ENCODE peak calls at places on chromosome 18, in seven cellular contexts. One of them, this sample, is unnamed.

GRCh38 chr18:26574958-26575864 is 26.9 kb upstream of the KCTD1 start:
- DNase-seq in effector CD4-positive, alpha-beta T cell: no peak
- DNase-seq in HT1080: peak; percentile 43
- DNase-seq in NCI-H187: no peak
- DNase-seq in stimulated activated CD4-positive, alpha-beta T cell treated with anti-CD3 and anti-CD28 coated beads, Interleukin-12 subunit alpha, Interleukin-12 subunit beta, amount 100 ng/mL, for 48 hours: no peak
- DNase-seq in fibroblast of lung: peak; percentile 75
- DNase-seq in ureter: peak; percentile 54
- DNase-seq in this sample: peak; percentile 79

GRCh38 chr18:48866028-48866733 is 84.6 kb downstream of the SMAD7 start:
- DNase-seq in effector CD4-positive, alpha-beta T cell: no peak
- DNase-seq in HT1080: peak; percentile 34
- DNase-seq in NCI-H187: no peak
- DNase-seq in stimulated activated CD4-positive, alpha-beta T cell treated with anti-CD3 and anti-CD28 coated beads, Interleukin-12 subunit alpha, Interleukin-12 subunit beta, amount 100 ng/mL, for 48 hours: no peak
- DNase-seq in fibroblast of lung: peak; percentile 80
- DNase-seq in ureter: peak; percentile 70
- DNase-seq in this sample: no peak

GRCh38 chr18:25457196-25457595 is 105.2 kb upstream of the ZNF521 start:
- DNase-seq in effector CD4-positive, alpha-beta T cell: no peak
- DNase-seq in HT1080: no peak
- DNase-seq in NCI-H187: no peak
- DNase-seq in stimulated activated CD4-positive, alpha-beta T cell treated with anti-CD3 and anti-CD28 coated beads, Interleukin-12 subunit alpha, Interleukin-12 subunit beta, amount 100 ng/mL, for 48 hours: no peak
- DNase-seq in fibroblast of lung: no peak
- DNase-seq in ureter: no peak
- DNase-seq in this sample: no peak

GRCh38 chr18:8814206-8814605 is 108.8 kb downstream of the MTCL1 start:
- DNase-seq in effector CD4-positive, alpha-beta T cell: no peak
- DNase-seq in HT1080: peak; percentile 55
- DNase-seq in NCI-H187: no peak
- DNase-seq in stimulated activated CD4-positive, alpha-beta T cell treated with anti-CD3 and anti-CD28 coated beads, Interleukin-12 subunit alpha, Interleukin-12 subunit beta, amount 100 ng/mL, for 48 hours: no peak
- DNase-seq in fibroblast of lung: peak; percentile 92
- DNase-seq in ureter: no peak
- DNase-seq in this sample: no peak

GRCh38 chr18:6876646-6877045 is 147.1 kb downstream of the ARHGAP28 start:
- DNase-seq in effector CD4-positive, alpha-beta T cell: no peak
- DNase-seq in HT1080: no peak
- DNase-seq in NCI-H187: no peak
- DNase-seq in stimulated activated CD4-positive, alpha-beta T cell treated with anti-CD3 and anti-CD28 coated beads, Interleukin-12 subunit alpha, Interleukin-12 subunit beta, amount 100 ng/mL, for 48 hours: no peak
- DNase-seq in fibroblast of lung: peak; percentile 50
- DNase-seq in ureter: no peak
- DNase-seq in this sample: no peak

GRCh38 chr18:50372743-50373142 is 2.1 kb upstream of the SKA1 start:
- DNase-seq in effector CD4-positive, alpha-beta T cell: no peak
- DNase-seq in HT1080: peak; percentile 26
- DNase-seq in NCI-H187: no peak
- DNase-seq in stimulated activated CD4-positive, alpha-beta T cell treated with anti-CD3 and anti-CD28 coated beads, Interleukin-12 subunit alpha, Interleukin-12 subunit beta, amount 100 ng/mL, for 48 hours: no peak
- DNase-seq in fibroblast of lung: no peak
- DNase-seq in ureter: no peak
- DNase-seq in this sample: no peak

GRCh38 chr18:12296087-12296403 is 12.0 kb upstream of the TUBB6 start:
- DNase-seq in effector CD4-positive, alpha-beta T cell: no peak
- DNase-seq in HT1080: peak; percentile 90
- DNase-seq in NCI-H187: no peak
- DNase-seq in stimulated activated CD4-positive, alpha-beta T cell treated with anti-CD3 and anti-CD28 coated beads, Interleukin-12 subunit alpha, Interleukin-12 subunit beta, amount 100 ng/mL, for 48 hours: no peak
- DNase-seq in fibroblast of lung: peak; percentile 28
- DNase-seq in ureter: no peak
- DNase-seq in this sample: peak; percentile 30

GRCh38 chr18:44687421-44687820 is 6.7 kb downstream of the SETBP1 start:
- DNase-seq in effector CD4-positive, alpha-beta T cell: no peak
- DNase-seq in HT1080: no peak
- DNase-seq in NCI-H187: no peak
- DNase-seq in stimulated activated CD4-positive, alpha-beta T cell treated with anti-CD3 and anti-CD28 coated beads, Interleukin-12 subunit alpha, Interleukin-12 subunit beta, amount 100 ng/mL, for 48 hours: no peak
- DNase-seq in fibroblast of lung: no peak
- DNase-seq in ureter: no peak
- DNase-seq in this sample: no peak

GRCh38 chr18:8982416-8983183 is 119.9 kb upstream of the NDUFV2 start:
- DNase-seq in effector CD4-positive, alpha-beta T cell: no peak
- DNase-seq in HT1080: peak; percentile 44
- DNase-seq in NCI-H187: no peak
- DNase-seq in stimulated activated CD4-positive, alpha-beta T cell treated with anti-CD3 and anti-CD28 coated beads, Interleukin-12 subunit alpha, Interleukin-12 subunit beta, amount 100 ng/mL, for 48 hours: no peak
- DNase-seq in fibroblast of lung: peak; percentile 82
- DNase-seq in ureter: peak; percentile 54
- DNase-seq in this sample: peak; percentile 54

GRCh38 chr18:35590935-35591334 is 9.4 kb downstream of the GALNT1 start:
- DNase-seq in effector CD4-positive, alpha-beta T cell: no peak
- DNase-seq in HT1080: no peak
- DNase-seq in NCI-H187: no peak
- DNase-seq in stimulated activated CD4-positive, alpha-beta T cell treated with anti-CD3 and anti-CD28 coated beads, Interleukin-12 subunit alpha, Interleukin-12 subunit beta, amount 100 ng/mL, for 48 hours: no peak
- DNase-seq in fibroblast of lung: peak; percentile 20
- DNase-seq in ureter: no peak
- DNase-seq in this sample: peak; percentile 21

GRCh38 chr18:48819781-48820482 is 130.8 kb downstream of the SMAD7 start:
- DNase-seq in effector CD4-positive, alpha-beta T cell: no peak
- DNase-seq in HT1080: no peak
- DNase-seq in NCI-H187: no peak
- DNase-seq in stimulated activated CD4-positive, alpha-beta T cell treated with anti-CD3 and anti-CD28 coated beads, Interleukin-12 subunit alpha, Interleukin-12 subunit beta, amount 100 ng/mL, for 48 hours: no peak
- DNase-seq in fibroblast of lung: no peak
- DNase-seq in ureter: peak; percentile 28
- DNase-seq in this sample: no peak

GRCh38 chr18:36638224-36638623 is 190.6 kb downstream of the TPGS2 start:
- DNase-seq in effector CD4-positive, alpha-beta T cell: no peak
- DNase-seq in HT1080: no peak
- DNase-seq in NCI-H187: no peak
- DNase-seq in stimulated activated CD4-positive, alpha-beta T cell treated with anti-CD3 and anti-CD28 coated beads, Interleukin-12 subunit alpha, Interleukin-12 subunit beta, amount 100 ng/mL, for 48 hours: no peak
- DNase-seq in fibroblast of lung: no peak
- DNase-seq in ureter: no peak
- DNase-seq in this sample: no peak

GRCh38 chr18:7923105-7923504 is 356.0 kb downstream of the PTPRM start:
- DNase-seq in effector CD4-positive, alpha-beta T cell: no peak
- DNase-seq in HT1080: no peak
- DNase-seq in NCI-H187: no peak
- DNase-seq in stimulated activated CD4-positive, alpha-beta T cell treated with anti-CD3 and anti-CD28 coated beads, Interleukin-12 subunit alpha, Interleukin-12 subunit beta, amount 100 ng/mL, for 48 hours: no peak
- DNase-seq in fibroblast of lung: no peak
- DNase-seq in ureter: no peak
- DNase-seq in this sample: peak; percentile 26

GRCh38 chr18:26960901-26961300 is 95.4 kb upstream of the AQP4 start:
- DNase-seq in effector CD4-positive, alpha-beta T cell: no peak
- DNase-seq in HT1080: peak; percentile 24
- DNase-seq in NCI-H187: no peak
- DNase-seq in stimulated activated CD4-positive, alpha-beta T cell treated with anti-CD3 and anti-CD28 coated beads, Interleukin-12 subunit alpha, Interleukin-12 subunit beta, amount 100 ng/mL, for 48 hours: no peak
- DNase-seq in fibroblast of lung: no peak
- DNase-seq in ureter: no peak
- DNase-seq in this sample: peak; percentile 95

GRCh38 chr18:47075098-47075883 is 39.9 kb upstream of the ELOA2 start:
- DNase-seq in effector CD4-positive, alpha-beta T cell: no peak
- DNase-seq in HT1080: peak; percentile 68
- DNase-seq in NCI-H187: no peak
- DNase-seq in stimulated activated CD4-positive, alpha-beta T cell treated with anti-CD3 and anti-CD28 coated beads, Interleukin-12 subunit alpha, Interleukin-12 subunit beta, amount 100 ng/mL, for 48 hours: no peak
- DNase-seq in fibroblast of lung: peak; percentile 22
- DNase-seq in ureter: no peak
- DNase-seq in this sample: peak; percentile 12

GRCh38 chr18:42781298-42781815 is 334.1 kb downstream of the RIT2 start:
- DNase-seq in effector CD4-positive, alpha-beta T cell: no peak
- DNase-seq in HT1080: no peak
- DNase-seq in NCI-H187: no peak
- DNase-seq in stimulated activated CD4-positive, alpha-beta T cell treated with anti-CD3 and anti-CD28 coated beads, Interleukin-12 subunit alpha, Interleukin-12 subunit beta, amount 100 ng/mL, for 48 hours: no peak
- DNase-seq in fibroblast of lung: no peak
- DNase-seq in ureter: no peak
- DNase-seq in this sample: no peak

GRCh38 chr18:59669872-59670657 is 27.2 kb downstream of the CCBE1 start:
- DNase-seq in effector CD4-positive, alpha-beta T cell: no peak
- DNase-seq in HT1080: no peak
- DNase-seq in NCI-H187: no peak
- DNase-seq in stimulated activated CD4-positive, alpha-beta T cell treated with anti-CD3 and anti-CD28 coated beads, Interleukin-12 subunit alpha, Interleukin-12 subunit beta, amount 100 ng/mL, for 48 hours: no peak
- DNase-seq in fibroblast of lung: no peak
- DNase-seq in ureter: no peak
- DNase-seq in this sample: no peak

GRCh38 chr18:76374330-76375281 is 120.4 kb downstream of the ZNF516 start:
- DNase-seq in effector CD4-positive, alpha-beta T cell: no peak
- DNase-seq in HT1080: no peak
- DNase-seq in NCI-H187: no peak
- DNase-seq in stimulated activated CD4-positive, alpha-beta T cell treated with anti-CD3 and anti-CD28 coated beads, Interleukin-12 subunit alpha, Interleukin-12 subunit beta, amount 100 ng/mL, for 48 hours: peak; percentile 30
- DNase-seq in fibroblast of lung: no peak
- DNase-seq in ureter: no peak
- DNase-seq in this sample: no peak

GRCh38 chr18:23380001-23380550 is 73.0 kb upstream of the RIOK3 start:
- DNase-seq in effector CD4-positive, alpha-beta T cell: no peak
- DNase-seq in HT1080: peak; percentile 56
- DNase-seq in NCI-H187: no peak
- DNase-seq in stimulated activated CD4-positive, alpha-beta T cell treated with anti-CD3 and anti-CD28 coated beads, Interleukin-12 subunit alpha, Interleukin-12 subunit beta, amount 100 ng/mL, for 48 hours: no peak
- DNase-seq in fibroblast of lung: peak; percentile 94
- DNase-seq in ureter: no peak
- DNase-seq in this sample: peak; percentile 5

GRCh38 chr18:46668135-46668534 is 11.1 kb upstream of the LOXHD1 start:
- DNase-seq in effector CD4-positive, alpha-beta T cell: no peak
- DNase-seq in HT1080: no peak
- DNase-seq in NCI-H187: no peak
- DNase-seq in stimulated activated CD4-positive, alpha-beta T cell treated with anti-CD3 and anti-CD28 coated beads, Interleukin-12 subunit alpha, Interleukin-12 subunit beta, amount 100 ng/mL, for 48 hours: no peak
- DNase-seq in fibroblast of lung: no peak
- DNase-seq in ureter: no peak
- DNase-seq in this sample: no peak

GRCh38 chr18:22214731-22215528 is 45.5 kb downstream of the GATA6 start:
- DNase-seq in effector CD4-positive, alpha-beta T cell: no peak
- DNase-seq in HT1080: peak; percentile 68
- DNase-seq in NCI-H187: no peak
- DNase-seq in stimulated activated CD4-positive, alpha-beta T cell treated with anti-CD3 and anti-CD28 coated beads, Interleukin-12 subunit alpha, Interleukin-12 subunit beta, amount 100 ng/mL, for 48 hours: no peak
- DNase-seq in fibroblast of lung: peak; percentile 41
- DNase-seq in ureter: no peak
- DNase-seq in this sample: peak; percentile 49

GRCh38 chr18:32550958-32551357 is 80.3 kb upstream of the GAREM1 start:
- DNase-seq in effector CD4-positive, alpha-beta T cell: no peak
- DNase-seq in HT1080: no peak
- DNase-seq in NCI-H187: no peak
- DNase-seq in stimulated activated CD4-positive, alpha-beta T cell treated with anti-CD3 and anti-CD28 coated beads, Interleukin-12 subunit alpha, Interleukin-12 subunit beta, amount 100 ng/mL, for 48 hours: no peak
- DNase-seq in fibroblast of lung: no peak
- DNase-seq in ureter: no peak
- DNase-seq in this sample: no peak

GRCh38 chr18:79545255-79545654 is 134.3 kb upstream of the CTDP1 start:
- DNase-seq in effector CD4-positive, alpha-beta T cell: no peak
- DNase-seq in HT1080: no peak
- DNase-seq in NCI-H187: no peak
- DNase-seq in stimulated activated CD4-positive, alpha-beta T cell treated with anti-CD3 and anti-CD28 coated beads, Interleukin-12 subunit alpha, Interleukin-12 subunit beta, amount 100 ng/mL, for 48 hours: no peak
- DNase-seq in fibroblast of lung: no peak
- DNase-seq in ureter: peak; percentile 33
- DNase-seq in this sample: no peak

GRCh38 chr18:23103449-23103848 is 31.8 kb upstream of the CABLES1 start:
- DNase-seq in effector CD4-positive, alpha-beta T cell: no peak
- DNase-seq in HT1080: no peak
- DNase-seq in NCI-H187: no peak
- DNase-seq in stimulated activated CD4-positive, alpha-beta T cell treated with anti-CD3 and anti-CD28 coated beads, Interleukin-12 subunit alpha, Interleukin-12 subunit beta, amount 100 ng/mL, for 48 hours: no peak
- DNase-seq in fibroblast of lung: no peak
- DNase-seq in ureter: no peak
- DNase-seq in this sample: no peak

GRCh38 chr18:57789759-57790158 is 13.4 kb downstream of the ATP8B1 start:
- DNase-seq in effector CD4-positive, alpha-beta T cell: no peak
- DNase-seq in HT1080: no peak
- DNase-seq in NCI-H187: no peak
- DNase-seq in stimulated activated CD4-positive, alpha-beta T cell treated with anti-CD3 and anti-CD28 coated beads, Interleukin-12 subunit alpha, Interleukin-12 subunit beta, amount 100 ng/mL, for 48 hours: no peak
- DNase-seq in fibroblast of lung: no peak
- DNase-seq in ureter: no peak
- DNase-seq in this sample: no peak

GRCh38 chr18:6428851-6429395 is 14.2 kb upstream of the L3MBTL4 start:
- DNase-seq in effector CD4-positive, alpha-beta T cell: no peak
- DNase-seq in HT1080: no peak
- DNase-seq in NCI-H187: no peak
- DNase-seq in stimulated activated CD4-positive, alpha-beta T cell treated with anti-CD3 and anti-CD28 coated beads, Interleukin-12 subunit alpha, Interleukin-12 subunit beta, amount 100 ng/mL, for 48 hours: no peak
- DNase-seq in fibroblast of lung: no peak
- DNase-seq in ureter: no peak
- DNase-seq in this sample: no peak

GRCh38 chr18:64747803-64748202 is 598.9 kb upstream of the LINC00305 start:
- DNase-seq in effector CD4-positive, alpha-beta T cell: no peak
- DNase-seq in HT1080: no peak
- DNase-seq in NCI-H187: no peak
- DNase-seq in stimulated activated CD4-positive, alpha-beta T cell treated with anti-CD3 and anti-CD28 coated beads, Interleukin-12 subunit alpha, Interleukin-12 subunit beta, amount 100 ng/mL, for 48 hours: no peak
- DNase-seq in fibroblast of lung: no peak
- DNase-seq in ureter: no peak
- DNase-seq in this sample: no peak

GRCh38 chr18:79104137-79104536 is 34.9 kb downstream of the ATP9B start:
- DNase-seq in effector CD4-positive, alpha-beta T cell: no peak
- DNase-seq in HT1080: no peak
- DNase-seq in NCI-H187: no peak
- DNase-seq in stimulated activated CD4-positive, alpha-beta T cell treated with anti-CD3 and anti-CD28 coated beads, Interleukin-12 subunit alpha, Interleukin-12 subunit beta, amount 100 ng/mL, for 48 hours: no peak
- DNase-seq in fibroblast of lung: no peak
- DNase-seq in ureter: no peak
- DNase-seq in this sample: no peak

GRCh38 chr18:46324556-46324955 is 220.4 kb downstream of the HAUS1 start:
- DNase-seq in effector CD4-positive, alpha-beta T cell: no peak
- DNase-seq in HT1080: peak; percentile 71
- DNase-seq in NCI-H187: no peak
- DNase-seq in stimulated activated CD4-positive, alpha-beta T cell treated with anti-CD3 and anti-CD28 coated beads, Interleukin-12 subunit alpha, Interleukin-12 subunit beta, amount 100 ng/mL, for 48 hours: no peak
- DNase-seq in fibroblast of lung: peak; percentile 74
- DNase-seq in ureter: no peak
- DNase-seq in this sample: peak; percentile 69

GRCh38 chr18:41073372-41073954 is 881.6 kb upstream of the PIK3C3 start:
- DNase-seq in effector CD4-positive, alpha-beta T cell: no peak
- DNase-seq in HT1080: peak; percentile 65
- DNase-seq in NCI-H187: no peak
- DNase-seq in stimulated activated CD4-positive, alpha-beta T cell treated with anti-CD3 and anti-CD28 coated beads, Interleukin-12 subunit alpha, Interleukin-12 subunit beta, amount 100 ng/mL, for 48 hours: no peak
- DNase-seq in fibroblast of lung: peak; percentile 92
- DNase-seq in ureter: no peak
- DNase-seq in this sample: peak; percentile 50

GRCh38 chr18:79405781-79406575 is 10.2 kb downstream of the NFATC1 start:
- DNase-seq in effector CD4-positive, alpha-beta T cell: peak; percentile 88
- DNase-seq in HT1080: no peak
- DNase-seq in NCI-H187: no peak
- DNase-seq in stimulated activated CD4-positive, alpha-beta T cell treated with anti-CD3 and anti-CD28 coated beads, Interleukin-12 subunit alpha, Interleukin-12 subunit beta, amount 100 ng/mL, for 48 hours: peak; percentile 74
- DNase-seq in fibroblast of lung: no peak
- DNase-seq in ureter: peak; percentile 71
- DNase-seq in this sample: no peak

This sample was measured in mammary epithelial cell.